ENCODE peak calls at places on chromosomes 6 and 20, in five cellular contexts. E is Right ventricle myocardium superior, P is pancreas, X is OCI-LY7, B is NCI-H1105. L is an unnamed sample.

GRCh38 chr6:29666826-29667130 is 9.9 kb downstream of the MOG start:
- DNase-seq in E (no peak), P (no peak), X (no peak), B (no peak), L (no peak)

GRCh38 chr20:13231031-13231752 is 10.1 kb downstream of the ISM1 start:
- DNase-seq in E (no peak), P (no peak), X (no peak), B (no peak), L (no peak)

GRCh38 chr6:116229287-116229913 is 24.5 kb downstream of the TSPYL4 start:
- DNase-seq in E (peak; percentile 90), P (peak; percentile 51), X (peak; percentile 6), B (peak; percentile 84), L (peak; percentile 48)

GRCh38 chr6:148864941-148865340 is 118.1 kb downstream of the UST start:
- DNase-seq in E (no peak), P (no peak), X (no peak), B (peak; percentile 34), L (no peak)

GRCh38 chr6:43941174-43941573 is 171.2 kb downstream of the VEGFA start:
- DNase-seq in E (no peak), P (no peak), X (no peak), B (no peak), L (no peak)

GRCh38 chr20:12012241-12013222 is 94.8 kb downstream of the BTBD3 start:
- DNase-seq in E (no peak), P (peak; percentile 73), X (peak; percentile 47), B (no peak), L (no peak)

GRCh38 chr6:56804996-56805395 is 149.9 kb upstream of the BEND6 start:
- DNase-seq in E (no peak), P (no peak), X (no peak), B (no peak), L (no peak)

GRCh38 chr6:26006086-26006939 is 43.7 kb downstream of the TRIM38 start:
- DNase-seq in E (no peak), P (no peak), X (no peak), B (no peak), L (no peak)

GRCh38 chr6:34553146-34553545 is 3.0 kb downstream of the SPDEF start:
- DNase-seq in E (no peak), P (no peak), X (no peak), B (no peak), L (no peak)

L was measured in thoracic aorta.